ENCODE peak calls at places on chromosome 16, in ten cellular contexts. J, F, M, H, R, Q, A, N, U and G are unnamed samples.

GRCh38 chr16:50093607-50094570 is 28.1 kb downstream of the HEATR3 start:
- DNase-seq in R (peak; percentile 48), N (peak; percentile 20), H (no peak), A (peak; percentile 83), M (peak; percentile 34), Q (no peak), U (no peak), J (no peak), F (no peak), G (no peak)

GRCh38 chr16:12095275-12096161 is 119.0 kb downstream of the SNX29 start:
- DNase-seq in A (peak; percentile 78), M (peak; percentile 70), U (peak; percentile 85), H (peak; percentile 17), N (peak; percentile 41), J (peak; percentile 62), R (peak; percentile 66), F (no peak), Q (peak; percentile 57), G (no peak)

GRCh38 chr16:55434000-55434399 is 45.0 kb upstream of the MMP2 start:
- DNase-seq in F (no peak), N (no peak), R (no peak), A (no peak), M (no peak), Q (no peak), H (no peak), J (no peak), U (no peak), G (no peak)

GRCh38 chr16:2152695-2153506 is 2.7 kb upstream of the TRAF7 start:
- DNase-seq in N (no peak), J (no peak), M (peak; percentile 48), R (peak; percentile 58), A (no peak), H (peak; percentile 73), Q (peak; percentile 50), F (no peak), U (peak; percentile 33), G (no peak)

GRCh38 chr16:12559714-12560113 is 244.0 kb downstream of the CPPED1 start:
- DNase-seq in Q (no peak), J (peak; percentile 17), A (no peak), H (no peak), F (peak; percentile 5), M (no peak), R (no peak), U (no peak), N (no peak), G (no peak)

GRCh38 chr16:12188674-12189249 is 212.2 kb downstream of the SNX29 start:
- DNase-seq in R (peak; percentile 58), M (no peak), J (no peak), A (no peak), F (peak; percentile 11), N (no peak), Q (no peak), U (no peak), H (no peak), G (no peak)

GRCh38 chr16:85687651-85688471 is 893 bp downstream of the GINS2 start:
- DNase-seq in H (no peak), M (no peak), U (no peak), Q (no peak), A (no peak), N (no peak), F (no peak), R (peak; percentile 53), J (no peak), G (no peak)

GRCh38 chr16:1727651-1728624 is 21.9 kb downstream of the MAPK8IP3 start:
- DNase-seq in A (no peak), Q (no peak), H (no peak), J (no peak), U (no peak), N (no peak), M (no peak), F (no peak), R (no peak), G (no peak)

GRCh38 chr16:733382-734207 is 6.7 kb downstream of the HAGHL start:
- DNase-seq in N (no peak), H (peak; percentile 68), M (no peak), R (no peak), U (peak; percentile 35), F (no peak), Q (no peak), J (no peak), A (no peak), G (peak; percentile 87)

GRCh38 chr16:19697756-19698318 is 20.2 kb downstream of the KNOP1 start:
- DNase-seq in Q (no peak), J (no peak), A (no peak), U (no peak), N (no peak), H (no peak), R (peak; percentile 63), F (no peak), M (peak; percentile 77), G (no peak)

GRCh38 chr16:12024429-12024828 is 47.9 kb downstream of the SNX29 start:
- DNase-seq in J (no peak), F (no peak), M (peak; percentile 56), H (no peak), N (no peak), Q (no peak), A (no peak), U (no peak), R (no peak), G (no peak)

GRCh38 chr16:72312862-72313261 is 140.9 kb upstream of the PMFBP1 start:
- DNase-seq in U (peak; percentile 2), H (no peak), A (no peak), R (no peak), M (no peak), F (peak; percentile 49), J (peak; percentile 25), N (no peak), Q (no peak), G (no peak)

GRCh38 chr16:2422123-2422867 is 7.0 kb upstream of the CCNF start:
- DNase-seq in Q (no peak), U (no peak), M (no peak), J (no peak), A (no peak), H (no peak), N (no peak), F (no peak), R (no peak), G (peak; percentile 36)

GRCh38 chr16:73813523-73813922 is 483.1 kb upstream of the PSMD7 start:
- DNase-seq in F (no peak), A (no peak), J (no peak), M (no peak), H (no peak), Q (no peak), U (no peak), N (no peak), R (no peak), G (no peak)

GRCh38 chr16:57535680-57536305 is 578 bp downstream of the CCDC102A start:
- DNase-seq in J (peak; percentile 88), N (peak; percentile 94), M (peak; percentile 95), F (peak; percentile 52), Q (peak; percentile 85), U (peak; percentile 97), H (peak; percentile 93), R (peak; percentile 94), A (peak; percentile 97), G (no peak)
- TF ChIP-seq CTCF in J (peak; percentile 21), N (no peak), M (no peak), F (no peak), Q (no peak), U (peak; percentile 23), H (peak; percentile 11), R (no peak), A (peak; percentile 31), G (peak; percentile 49)

GRCh38 chr16:75379339-75379738 is 54.0 kb downstream of the CFDP1 start:
- DNase-seq in Q (no peak), F (no peak), N (no peak), J (no peak), M (no peak), U (no peak), A (no peak), R (no peak), H (no peak), G (no peak)
- TF ChIP-seq CTCF in Q (no peak), F (no peak), N (no peak), J (no peak), M (no peak), U (no peak), A (no peak), R (no peak), H (no peak), G (no peak)

GRCh38 chr16:25135239-25135878 is 23.8 kb downstream of the LCMT1 start:
- DNase-seq in H (no peak), U (no peak), M (no peak), J (peak; percentile 83), F (no peak), R (peak; percentile 63), N (no peak), A (no peak), Q (peak; percentile 36), G (no peak)
- TF ChIP-seq CTCF in H (peak; percentile 26), U (no peak), M (no peak), J (peak; percentile 71), F (peak; percentile 64), R (peak; percentile 35), N (peak; percentile 33), A (no peak), Q (peak; percentile 21), G (peak; percentile 49)

GRCh38 chr16:66430214-66430613 is 3.1 kb downstream of the BEAN1 start:
- DNase-seq in U (no peak), R (no peak), H (no peak), A (no peak), N (no peak), F (no peak), J (no peak), Q (no peak), M (no peak), G (no peak)

GRCh38 chr16:66427871-66428681 is 981 bp downstream of the BEAN1 start:
- DNase-seq in A (no peak), Q (no peak), M (no peak), H (no peak), R (no peak), U (peak; percentile 58), J (no peak), F (no peak), N (no peak), G (no peak)

GRCh38 chr16:66427451-66427860 is 361 bp downstream of the BEAN1 start:
- DNase-seq in H (no peak), U (no peak), M (no peak), F (no peak), R (no peak), J (no peak), A (no peak), N (no peak), Q (no peak), G (no peak)

GRCh38 chr16:66428682-66429251 is 1.7 kb downstream of the BEAN1 start:
- DNase-seq in J (no peak), F (no peak), A (no peak), N (no peak), H (no peak), M (no peak), U (no peak), Q (no peak), R (no peak), G (no peak)

DNA sequence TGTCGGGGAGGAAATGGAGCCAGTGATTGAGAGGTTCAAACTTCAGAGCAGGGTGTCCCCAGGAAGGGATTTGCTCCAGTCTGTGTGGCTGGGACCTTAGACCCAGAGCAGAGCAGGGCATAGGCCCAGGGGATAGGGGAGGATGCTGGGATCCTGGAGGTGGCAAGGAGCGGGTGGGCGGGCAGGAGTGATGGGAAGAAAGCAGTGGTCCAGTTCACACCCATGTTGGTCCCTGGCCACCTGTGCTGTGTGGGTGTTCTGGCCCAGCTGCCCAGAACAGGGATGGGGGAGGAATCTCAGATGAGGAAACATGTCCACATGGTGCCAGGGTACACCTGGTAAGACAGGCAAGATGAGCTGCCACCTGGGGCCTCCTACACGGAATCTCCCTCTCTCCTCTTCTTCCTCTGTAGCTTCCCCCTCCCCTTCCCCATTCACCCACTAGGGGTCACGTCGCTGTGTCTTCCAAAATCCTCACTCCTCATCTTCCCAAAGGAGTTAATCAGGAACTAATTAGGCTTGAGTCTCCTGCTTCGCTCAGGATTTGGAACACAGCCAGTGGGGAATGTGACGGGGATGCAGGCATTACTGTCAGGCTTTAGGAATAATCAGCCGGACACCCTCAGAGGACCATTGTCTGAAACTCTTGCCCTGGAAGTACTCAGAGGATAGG is 2.3 kb downstream of the BEAN1 start:
- DNase-seq in N (no peak), H (no peak), J (no peak), A (no peak), Q (no peak), R (no peak), M (no peak), F (no peak), U (peak; percentile 75), G (no peak)
- TF ChIP-seq CTCF in N (no peak), H (no peak), J (no peak), A (no peak), Q (no peak), R (no peak), M (no peak), F (no peak), U (peak; percentile 49), G (no peak)